ENCODE peak calls at places on chromosome 9, in four cellular contexts. L, X, P and N are unnamed samples.

GRCh38 chr9:131776473-131776872 is 36.6 kb upstream of the RAPGEF1 start:
- DNase-seq in L (peak; percentile 52), X (no peak), P (peak; percentile 10), N (peak; percentile 15)

GRCh38 chr9:109417585-109418544 is 80.2 kb downstream of the PTPN3 start:
- DNase-seq in L (no peak), X (no peak), P (no peak), N (no peak)

GRCh38 chr9:115276621-115277020 is 158.7 kb upstream of the TNC start:
- DNase-seq in L (peak; percentile 39), X (no peak), P (no peak), N (peak; percentile 53)

GRCh38 chr9:17962747-17963146 is 383.9 kb downstream of the SH3GL2 start:
- DNase-seq in L (no peak), X (no peak), P (no peak), N (peak; percentile 0)

GRCh38 chr9:69667306-69667705 is 4.9 kb downstream of the APBA1 start:
- DNase-seq in L (no peak), X (no peak), P (no peak), N (peak; percentile 26)

GRCh38 chr9:137316012-137316981 is 14.2 kb upstream of the NRARP start:
- DNase-seq in L (no peak), X (peak; percentile 52), P (no peak), N (no peak)

GRCh38 chr9:38682713-38683112 is 37.2 kb downstream of the FAM240B start:
- DNase-seq in L (peak; percentile 77), X (no peak), P (peak; percentile 72), N (peak; percentile 62)

GRCh38 chr9:124632077-124632621 is 125.0 kb upstream of the NR5A1 start:
- DNase-seq in L (peak; percentile 81), X (no peak), P (no peak), N (peak; percentile 84)

GRCh38 chr9:78954286-78954685 is 617.5 kb upstream of the TLE4 start:
- DNase-seq in L (peak; percentile 9), X (no peak), P (no peak), N (peak; percentile 70)

DNA sequence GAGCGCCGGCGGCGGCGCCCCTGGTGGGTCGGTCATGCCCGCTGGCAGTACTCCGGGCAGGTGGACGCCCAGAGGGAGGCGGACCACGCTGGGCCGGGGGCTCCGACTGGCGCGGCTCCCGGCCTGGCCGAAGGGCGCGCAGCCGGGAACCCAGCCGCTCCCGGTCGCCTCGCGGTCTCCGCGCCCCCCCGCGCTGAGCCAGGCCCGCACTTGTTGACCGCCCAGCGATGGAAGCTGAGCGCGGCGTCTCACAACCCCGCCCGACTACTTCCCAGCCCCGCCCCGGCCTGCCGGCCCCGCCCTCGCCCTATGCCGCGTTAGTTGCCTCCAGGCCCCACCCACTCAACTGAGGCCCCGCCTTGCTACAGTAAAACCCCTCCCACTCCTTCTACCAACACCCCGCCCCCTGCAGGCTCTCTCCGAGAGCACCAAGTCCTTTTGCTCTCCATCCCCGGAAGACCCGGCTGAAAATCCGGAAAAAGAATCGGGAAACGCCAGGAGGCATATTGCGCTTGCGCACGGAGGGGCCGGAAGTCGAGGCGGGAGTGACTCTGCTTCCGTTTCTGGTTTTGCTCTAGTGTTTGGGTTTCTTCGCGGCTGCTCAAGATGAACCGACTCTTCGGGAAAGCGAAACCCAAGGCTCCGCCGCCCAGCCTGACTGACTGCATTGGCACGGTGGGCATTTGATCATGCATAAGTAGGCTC is at the start of the genes BAG1 and CHMP5:
- DNase-seq in L (peak; percentile 99), X (peak; percentile 100), P (peak; percentile 99), N (peak; percentile 99)
- TF ChIP-seq CTCF in L (peak; percentile 53), X (peak; percentile 42), P (peak; percentile 46), N (peak; percentile 42)

DNA sequence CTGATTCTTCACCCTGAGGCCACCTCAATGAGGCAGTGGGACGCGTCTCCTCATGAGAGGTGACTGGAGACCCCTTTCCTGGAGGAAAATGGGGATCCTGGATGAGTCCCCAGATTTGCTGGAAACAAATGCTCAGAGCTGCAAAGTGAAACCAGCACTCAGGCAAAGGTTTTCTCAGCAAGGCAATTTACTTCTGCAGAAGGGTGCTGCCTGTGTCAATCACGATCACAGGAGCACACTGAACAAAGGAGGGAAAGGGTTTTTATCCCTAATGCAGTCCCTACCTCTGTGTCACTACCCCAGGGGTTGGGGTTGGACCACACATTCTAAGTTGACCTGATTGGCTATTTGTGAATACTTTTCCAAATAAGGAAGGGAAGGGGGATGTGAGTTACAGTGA is 69.9 kb upstream of the CDK20 start:
- DNase-seq in L (no peak), X (no peak), P (no peak), N (no peak)
- H3K4me3 ChIP-seq in L (no peak overlapping the region), X (no peak overlapping the region), P (no peak overlapping the region), N (no peak overlapping the region)

DNA sequence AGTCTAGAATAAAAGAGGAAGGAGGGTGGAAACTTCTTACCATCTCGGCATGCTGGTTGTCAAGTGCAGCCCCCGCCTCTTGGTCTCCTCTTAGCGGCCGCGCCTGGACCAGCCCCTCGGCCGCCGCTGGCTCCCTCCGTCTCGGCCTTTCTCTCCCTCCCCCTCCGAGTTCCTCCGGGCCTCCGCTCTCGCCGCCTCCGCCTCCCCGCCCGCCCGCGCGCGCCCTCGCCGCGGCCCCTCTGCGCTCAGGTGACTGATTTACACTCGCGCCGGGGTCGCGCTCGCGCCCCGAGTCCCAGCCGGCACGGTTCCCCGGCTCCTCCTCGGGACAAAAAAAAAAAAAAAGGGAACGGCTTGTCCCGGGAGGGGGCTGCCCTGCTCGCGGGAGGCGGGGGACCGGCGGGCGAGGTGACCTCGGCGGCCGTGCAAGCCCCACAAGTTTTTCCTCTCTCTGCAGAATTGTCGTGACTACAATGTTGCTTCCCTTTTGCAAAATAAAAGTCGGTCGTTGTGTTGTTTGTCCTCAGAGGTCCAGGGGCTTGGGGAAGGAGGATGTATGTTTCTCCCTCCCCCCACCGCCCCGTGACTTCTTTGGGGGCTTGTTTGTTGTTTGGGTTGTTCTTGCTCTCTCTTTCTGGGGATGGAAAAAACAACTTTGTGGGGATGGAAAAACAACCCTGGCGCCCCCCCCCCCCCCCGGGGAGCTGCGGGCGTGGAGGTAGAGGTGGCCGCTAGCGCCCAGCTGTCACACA is at the start of gene BNC2:
- DNase-seq in L (peak; percentile 61), X (no peak), P (no peak), N (peak; percentile 51)
- TF ChIP-seq CTCF in L (peak; percentile 17), X (no peak), P (peak; percentile 27), N (no peak)

DNA sequence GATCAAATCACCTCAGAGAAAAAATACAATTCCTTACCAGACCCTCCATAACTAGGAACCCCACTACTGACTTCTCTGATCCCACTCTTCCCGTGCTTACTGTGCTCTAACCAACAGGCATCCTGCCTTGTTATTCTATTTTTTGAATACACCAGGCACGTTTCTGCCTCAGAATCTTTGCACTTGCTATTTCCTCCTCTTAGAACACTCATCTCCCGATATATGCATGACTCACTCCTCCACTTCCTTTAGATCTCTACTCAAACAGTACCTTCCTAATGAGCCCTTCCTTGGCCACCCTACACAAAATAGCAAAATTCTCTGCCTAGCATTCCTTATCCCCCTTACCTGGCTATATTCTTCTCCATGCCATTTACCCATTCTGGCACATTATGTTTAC is 43.9 kb downstream of the MAPKAP1 start:
- DNase-seq in L (peak; percentile 48), X (no peak), P (no peak), N (peak; percentile 30)
- H3K4me3 ChIP-seq in L (no peak overlapping the region), X (no peak overlapping the region), P (no peak overlapping the region), N (no peak overlapping the region)

GRCh38 chr9:98627291-98627690 is 81.4 kb downstream of the GABBR2 start:
- DNase-seq in L (no peak), X (no peak), P (no peak), N (peak; percentile 67)
- TF ChIP-seq CTCF in L (no peak), X (no peak), P (no peak), N (no peak)

GRCh38 chr9:91817493-91818225 is 132.4 kb downstream of the ROR2 start:
- DNase-seq in L (peak; percentile 94), X (peak; percentile 67), P (peak; percentile 91), N (peak; percentile 86)

GRCh38 chr9:91817106-91817492 is 132.9 kb downstream of the ROR2 start:
- DNase-seq in L (no peak), X (no peak), P (no peak), N (no peak)

GRCh38 chr9:91816356-91816755 is 133.7 kb downstream of the ROR2 start:
- DNase-seq in L (no peak), X (no peak), P (no peak), N (no peak)

GRCh38 chr9:91818647-91819403 is 131.2 kb downstream of the ROR2 start:
- DNase-seq in L (no peak), X (no peak), P (no peak), N (no peak)

GRCh38 chr9:91818226-91818587 is 131.8 kb downstream of the ROR2 start:
- DNase-seq in L (no peak), X (no peak), P (no peak), N (no peak)
- H3K4me3 ChIP-seq in L (no peak overlapping the region), X (no peak overlapping the region), P (no peak overlapping the region), N (peak overlapping the region; percentile 29)

DNA sequence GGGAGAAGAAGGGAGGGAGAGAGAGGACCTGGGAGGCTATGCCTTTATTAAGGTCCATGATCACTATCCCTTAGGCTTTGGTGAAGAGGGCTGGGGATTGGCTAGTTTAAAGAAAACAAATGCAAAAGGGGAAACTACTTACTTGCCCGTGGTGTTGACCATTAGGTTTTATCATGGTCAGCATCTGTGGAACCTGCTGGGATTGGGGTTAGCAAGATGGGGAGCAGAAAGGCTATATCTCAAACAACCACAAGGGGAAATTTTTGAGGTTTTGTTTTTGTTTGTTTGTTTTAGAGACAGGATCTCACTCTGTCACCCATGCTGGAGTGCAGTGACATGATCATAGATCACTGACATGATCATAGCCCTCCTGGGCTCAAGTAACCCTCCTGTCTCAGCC is 9.0 kb upstream of the RAD23B start:
- DNase-seq in L (no peak), X (no peak), P (no peak), N (no peak)
- TF ChIP-seq CTCF in L (peak; percentile 10), X (no peak), P (no peak), N (peak; percentile 28)

DNA sequence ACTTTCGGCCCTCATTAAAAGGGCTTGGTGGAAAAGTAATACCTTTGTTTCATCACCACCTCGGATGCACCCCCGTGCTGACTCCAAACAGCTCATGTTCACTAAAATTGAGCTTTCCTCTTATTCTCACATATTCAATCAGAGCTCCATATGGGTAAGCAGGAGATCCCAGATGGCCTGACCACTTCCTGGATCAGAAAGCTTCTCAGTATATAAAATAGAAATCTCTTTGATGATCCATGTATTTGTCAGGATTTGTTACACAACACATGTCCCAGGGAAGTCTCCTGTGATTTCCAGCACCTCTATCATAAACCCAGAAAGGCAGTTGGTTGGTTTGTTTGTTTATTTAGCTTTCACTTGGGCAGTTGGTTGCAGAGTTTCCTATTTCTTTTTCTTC is 402.0 kb downstream of the MLLT3 start:
- DNase-seq in L (no peak), X (no peak), P (no peak), N (no peak)
- H3K4me3 ChIP-seq in L (no peak overlapping the region), X (no peak overlapping the region), P (no peak overlapping the region), N (no peak overlapping the region)